ENCODE peak calls at places on chromosome 9, in nine cellular contexts. M is suprapubic skin; F is AG08396; T is HuH-7.5; Z is lower lobe of right lung; N is hepatic stellate cell; E is RPMI7951; B is RWPE1; U is stimulated activated CD4-positive, alpha-beta T cell treated with anti-CD3 and anti-CD28 coated beads, Interleukin-15, amount 100 ng/mL, for 1 hour. K is an unnamed sample.

GRCh38 chr9:119556129-119556875 is 187.1 kb upstream of the BRINP1 start:
- DNase-seq in N (peak), U (peak), B (peak), E (peak), T (peak), Z (peak), F (peak), M (peak), K (peak)

GRCh38 chr9:78439192-78439865 is 142.4 kb downstream of the PSAT1 start:
- DNase-seq in U (peak), Z (peak), E (peak), F (peak), T (peak), N (peak), M (peak), B (peak), K (peak)

GRCh38 chr9:110161940-110162339 is 46.0 kb downstream of the C9orf152 start:
- DNase-seq in M (no peak), B (no peak), T (no peak), E (no peak), Z (no peak), F (no peak), U (no peak), N (no peak), K (no peak)

GRCh38 chr9:91682806-91683205 is 259.2 kb upstream of the NFIL3 start:
- DNase-seq in Z (no peak), E (peak), T (no peak), B (no peak), N (peak), M (no peak), U (no peak), F (no peak), K (no peak)

GRCh38 chr9:561430-561829 is 280.1 kb upstream of the DMRT1 start:
- DNase-seq in N (no peak), F (no peak), Z (no peak), U (no peak), B (no peak), M (no peak), T (no peak), E (no peak), K (no peak)

GRCh38 chr9:128550226-128550625 is 2.2 kb upstream of the SPTAN1 start:
- DNase-seq in Z (no peak), N (no peak), T (no peak), B (no peak), M (no peak), E (no peak), U (no peak), F (no peak), K (no peak)

GRCh38 chr9:127963359-127964064 is 17.3 kb downstream of the EEIG1 start:
- DNase-seq in E (no peak), U (no peak), T (no peak), F (no peak), M (peak), Z (no peak), N (peak), B (no peak), K (no peak)

GRCh38 chr9:70421272-70422180 is 7.1 kb upstream of the KLF9 start:
- DNase-seq in N (no peak), B (no peak), E (no peak), U (no peak), Z (no peak), T (no peak), F (no peak), M (peak), K (peak)

GRCh38 chr9:98117984-98118639 is 910 bp downstream of the TRIM14 start:
- DNase-seq in B (peak), M (no peak), N (peak), F (peak), E (peak), U (no peak), Z (no peak), T (peak), K (no peak)

GRCh38 chr9:28289732-28290131 is 716.5 kb upstream of the C9orf72 start:
- DNase-seq in M (no peak), B (no peak), T (no peak), N (no peak), Z (no peak), U (no peak), F (no peak), E (no peak), K (no peak)

GRCh38 chr9:121902483-121903135 is 190.5 kb downstream of the TTLL11 start:
- DNase-seq in N (peak), U (no peak), E (peak), B (no peak), Z (no peak), F (peak), M (no peak), T (no peak), K (no peak)

GRCh38 chr9:37293664-37294524 is 128.6 kb upstream of the GRHPR start:
- DNase-seq in N (no peak), U (no peak), T (no peak), M (no peak), E (peak), B (no peak), F (no peak), Z (no peak), K (peak)

GRCh38 chr9:120078112-120078511 is 501.9 kb downstream of the CDK5RAP2 start:
- DNase-seq in M (no peak), N (no peak), U (no peak), T (no peak), B (no peak), F (no peak), Z (no peak), E (no peak), K (no peak)

GRCh38 chr9:105418588-105419108 is 29.2 kb upstream of the FSD1L start:
- DNase-seq in B (no peak), F (no peak), U (no peak), N (no peak), Z (no peak), T (peak), M (no peak), E (no peak), K (no peak)

GRCh38 chr9:20472646-20473045 is 149.7 kb downstream of the MLLT3 start:
- DNase-seq in E (no peak), Z (no peak), U (no peak), T (no peak), B (no peak), M (no peak), F (no peak), N (no peak), K (no peak)

GRCh38 chr9:122904466-122904822 is 715 bp downstream of the RC3H2 start:
- DNase-seq in T (peak), M (peak), B (peak), Z (peak), U (no peak), E (peak), N (peak), F (peak), K (peak)

GRCh38 chr9:112887377-112887776 is 3.3 kb downstream of the SLC46A2 start:
- DNase-seq in N (no peak), B (no peak), E (no peak), F (no peak), M (no peak), U (no peak), Z (peak), T (no peak), K (no peak)

GRCh38 chr9:137711678-137712105 is 92.9 kb downstream of the EHMT1 start:
- DNase-seq in E (no peak), T (no peak), N (no peak), Z (no peak), B (no peak), F (no peak), U (no peak), M (no peak), K (no peak)

GRCh38 chr9:104808030-104808614 is 44.2 kb downstream of the NIPSNAP3B start:
- DNase-seq in E (peak), N (peak), F (no peak), Z (no peak), M (no peak), U (no peak), B (peak), T (no peak), K (no peak)

GRCh38 chr9:113160571-113160970 is 9.8 kb downstream of the SLC31A2 start:
- DNase-seq in T (no peak), U (no peak), B (no peak), E (no peak), Z (no peak), N (no peak), F (no peak), M (no peak), K (no peak)

GRCh38 chr9:88006511-88007290 is 32.4 kb upstream of the CDK20 start:
- DNase-seq in F (no peak), E (no peak), T (no peak), M (no peak), Z (no peak), N (no peak), U (no peak), B (no peak), K (no peak)

GRCh38 chr9:72129271-72130156 is 19.7 kb upstream of the GDA start:
- DNase-seq in F (no peak), M (no peak), U (no peak), N (no peak), E (no peak), Z (no peak), B (no peak), T (peak), K (no peak)

GRCh38 chr9:127506117-127506813 is 55.0 kb downstream of the LRSAM1 start:
- DNase-seq in E (no peak), U (no peak), B (no peak), F (no peak), M (no peak), N (no peak), T (no peak), Z (no peak), K (no peak)

K was measured in D341Med.